ENCODE peak calls at places on chromosomes 3 and 15, in six cellular contexts. P, L, G, F, M and R are unnamed samples.

GRCh38 chr3:134190272-134190671 is 60.4 kb downstream of the RYK start:
- DNase-seq in P (no peak), L (no peak), G (no peak), F (no peak), M (no peak), R (no peak)

GRCh38 chr3:127427169-127427655 is 139.4 kb upstream of the PRR20G start:
- DNase-seq in P (no peak), L (no peak), G (no peak), F (no peak), M (no peak), R (no peak)

GRCh38 chr3:82671466-82671865 is 910.0 kb upstream of the GBE1 start:
- DNase-seq in P (no peak), L (no peak), G (no peak), F (no peak), M (no peak), R (no peak)

GRCh38 chr15:73965094-73965729 is 26.9 kb downstream of the STOML1 start:
- DNase-seq in P (no peak), L (peak; percentile 27), G (no peak), F (peak; percentile 56), M (no peak), R (no peak)

GRCh38 chr15:82036461-82036860 is 9.4 kb downstream of the MEX3B start:
- DNase-seq in P (no peak), L (no peak), G (no peak), F (no peak), M (no peak), R (no peak)

GRCh38 chr3:171376125-171376947 is 83.9 kb downstream of the TNIK start:
- DNase-seq in P (no peak), L (no peak), G (peak; percentile 54), F (no peak), M (no peak), R (no peak)

GRCh38 chr3:75294124-75294523 is 370.0 kb upstream of the FRG2C start:
- DNase-seq in P (no peak), L (no peak), G (peak; percentile 9), F (peak; percentile 67), M (no peak), R (no peak)

GRCh38 chr15:92896543-92896942 is 3.6 kb upstream of the CHD2 start:
- DNase-seq in P (no peak), L (no peak), G (peak; percentile 33), F (no peak), M (no peak), R (no peak)

GRCh38 chr15:29812384-29812694 is 9.9 kb downstream of the TJP1 start:
- DNase-seq in P (no peak), L (no peak), G (peak; percentile 94), F (no peak), M (no peak), R (no peak)

GRCh38 chr3:94345101-94345500 is 282.2 kb downstream of the NSUN3 start:
- DNase-seq in P (no peak), L (no peak), G (no peak), F (no peak), M (no peak), R (no peak)

GRCh38 chr3:124620600-124621063 is 109.6 kb upstream of the UMPS start:
- DNase-seq in P (peak; percentile 14), L (no peak), G (peak; percentile 41), F (no peak), M (no peak), R (peak; percentile 42)

GRCh38 chr3:186825294-186825821 is 17.2 kb upstream of the ADIPOQ start:
- DNase-seq in P (no peak), L (no peak), G (peak; percentile 31), F (peak; percentile 81), M (no peak), R (no peak)

GRCh38 chr3:196150481-196150880 is 60.7 kb downstream of the ZDHHC19 start:
- DNase-seq in P (no peak), L (no peak), G (no peak), F (no peak), M (no peak), R (no peak)

GRCh38 chr3:135915206-135915605 is 50.3 kb upstream of the PPP2R3A start:
- DNase-seq in P (no peak), L (no peak), G (no peak), F (no peak), M (no peak), R (no peak)

GRCh38 chr3:83003917-83004316 is 1242.5 kb upstream of the GBE1 start:
- DNase-seq in P (no peak), L (no peak), G (no peak), F (peak; percentile 14), M (no peak), R (no peak)

GRCh38 chr3:175392653-175393052 is 533.5 kb downstream of the NAALADL2 start:
- DNase-seq in P (no peak), L (no peak), G (no peak), F (no peak), M (no peak), R (no peak)

GRCh38 chr3:63972196-63972595 is 51.1 kb downstream of the PSMD6 start:
- DNase-seq in P (no peak), L (no peak), G (peak; percentile 43), F (no peak), M (no peak), R (no peak)

GRCh38 chr15:86879250-86880229 is 799.9 kb downstream of the AGBL1 start:
- DNase-seq in P (no peak), L (no peak), G (no peak), F (no peak), M (no peak), R (no peak)

GRCh38 chr3:47607335-47607734 is 28.7 kb upstream of the CSPG5 start:
- DNase-seq in P (no peak), L (no peak), G (no peak), F (no peak), M (no peak), R (no peak)

GRCh38 chr15:68638953-68639500 is 60.2 kb downstream of the CORO2B start:
- DNase-seq in P (no peak), L (no peak), G (peak; percentile 19), F (no peak), M (no peak), R (no peak)